ENCODE peak calls at places on chromosomes 12 and 14, in eight cellular contexts. One of them, this sample, is unnamed.

GRCh38 chr14:31371651-31372050 is 48.7 kb downstream of the HEATR5A start:
- DNase-seq in tibial nerve: no peak
- DNase-seq in IMR-90: no peak
- DNase-seq in body of pancreas: no peak
- DNase-seq in H1: no peak
- DNase-seq in thoracic aorta: no peak
- DNase-seq in right atrium auricular region: no peak
- DNase-seq in cardiac muscle cell: no peak
- DNase-seq in this sample: no peak

GRCh38 chr12:48286665-48287064 is 64.1 kb downstream of the ZNF641 start:
- DNase-seq in tibial nerve: no peak
- DNase-seq in IMR-90: no peak
- DNase-seq in body of pancreas: no peak
- DNase-seq in H1: no peak
- DNase-seq in thoracic aorta: no peak
- DNase-seq in right atrium auricular region: no peak
- DNase-seq in cardiac muscle cell: peak; percentile 30
- DNase-seq in this sample: no peak

GRCh38 chr12:7396418-7396817 is 47.5 kb downstream of the CD163L1 start:
- DNase-seq in tibial nerve: no peak
- DNase-seq in IMR-90: no peak
- DNase-seq in body of pancreas: no peak
- DNase-seq in H1: no peak
- DNase-seq in thoracic aorta: no peak
- DNase-seq in right atrium auricular region: no peak
- DNase-seq in cardiac muscle cell: no peak
- DNase-seq in this sample: no peak

GRCh38 chr14:58584383-58584782 is 53.4 kb upstream of the DACT1 start:
- DNase-seq in tibial nerve: no peak
- DNase-seq in IMR-90: peak; percentile 76
- DNase-seq in body of pancreas: no peak
- DNase-seq in H1: no peak
- DNase-seq in thoracic aorta: no peak
- DNase-seq in right atrium auricular region: no peak
- DNase-seq in cardiac muscle cell: no peak
- DNase-seq in this sample: no peak

GRCh38 chr14:77520626-77521025 is 22.0 kb upstream of the ISM2 start:
- DNase-seq in tibial nerve: no peak
- DNase-seq in IMR-90: no peak
- DNase-seq in body of pancreas: no peak
- DNase-seq in H1: no peak
- DNase-seq in thoracic aorta: no peak
- DNase-seq in right atrium auricular region: no peak
- DNase-seq in cardiac muscle cell: no peak
- DNase-seq in this sample: no peak

GRCh38 chr12:91958816-91959215 is 186.8 kb downstream of the BTG1 start:
- DNase-seq in tibial nerve: no peak
- DNase-seq in IMR-90: peak; percentile 86
- DNase-seq in body of pancreas: no peak
- DNase-seq in H1: no peak
- DNase-seq in thoracic aorta: no peak
- DNase-seq in right atrium auricular region: no peak
- DNase-seq in cardiac muscle cell: peak; percentile 19
- DNase-seq in this sample: no peak

GRCh38 chr14:104912053-104912452 is 12.6 kb upstream of the PLD4 start:
- DNase-seq in tibial nerve: no peak
- DNase-seq in IMR-90: no peak
- DNase-seq in body of pancreas: no peak
- DNase-seq in H1: no peak
- DNase-seq in thoracic aorta: no peak
- DNase-seq in right atrium auricular region: no peak
- DNase-seq in cardiac muscle cell: no peak
- DNase-seq in this sample: no peak

GRCh38 chr12:116559330-116560080 is at the start of gene MAP1LC3B2:
- DNase-seq in tibial nerve: no peak
- DNase-seq in IMR-90: peak; percentile 39
- DNase-seq in body of pancreas: peak; percentile 60
- DNase-seq in H1: peak; percentile 56
- DNase-seq in thoracic aorta: no peak
- DNase-seq in right atrium auricular region: no peak
- DNase-seq in cardiac muscle cell: peak; percentile 90
- DNase-seq in this sample: no peak

GRCh38 chr12:77953515-77953914 is 122.8 kb downstream of the NAV3 start:
- DNase-seq in tibial nerve: no peak
- DNase-seq in IMR-90: no peak
- DNase-seq in body of pancreas: no peak
- DNase-seq in H1: no peak
- DNase-seq in thoracic aorta: no peak
- DNase-seq in right atrium auricular region: no peak
- DNase-seq in cardiac muscle cell: no peak
- DNase-seq in this sample: no peak

GRCh38 chr14:100234511-100234910 is 4.4 kb upstream of the YY1 start:
- DNase-seq in tibial nerve: no peak
- DNase-seq in IMR-90: no peak
- DNase-seq in body of pancreas: no peak
- DNase-seq in H1: no peak
- DNase-seq in thoracic aorta: no peak
- DNase-seq in right atrium auricular region: no peak
- DNase-seq in cardiac muscle cell: no peak
- DNase-seq in this sample: no peak

GRCh38 chr12:17076335-17076734 is 470.4 kb upstream of the LMO3 start:
- DNase-seq in tibial nerve: no peak
- DNase-seq in IMR-90: no peak
- DNase-seq in body of pancreas: no peak
- DNase-seq in H1: no peak
- DNase-seq in thoracic aorta: no peak
- DNase-seq in right atrium auricular region: no peak
- DNase-seq in cardiac muscle cell: no peak
- DNase-seq in this sample: no peak

GRCh38 chr14:50085570-50086315 is 30.6 kb downstream of the VCPKMT start:
- DNase-seq in tibial nerve: no peak
- DNase-seq in IMR-90: peak; percentile 77
- DNase-seq in body of pancreas: no peak
- DNase-seq in H1: no peak
- DNase-seq in thoracic aorta: no peak
- DNase-seq in right atrium auricular region: no peak
- DNase-seq in cardiac muscle cell: peak; percentile 20
- DNase-seq in this sample: no peak

GRCh38 chr12:129520736-129521135 is 383.1 kb downstream of the TMEM132D start:
- DNase-seq in tibial nerve: no peak
- DNase-seq in IMR-90: no peak
- DNase-seq in body of pancreas: no peak
- DNase-seq in H1: no peak
- DNase-seq in thoracic aorta: no peak
- DNase-seq in right atrium auricular region: no peak
- DNase-seq in cardiac muscle cell: no peak
- DNase-seq in this sample: no peak

GRCh38 chr14:24430682-24431568 is 1.2 kb downstream of the KHNYN start:
- DNase-seq in tibial nerve: no peak
- DNase-seq in IMR-90: peak; percentile 59
- DNase-seq in body of pancreas: peak; percentile 26
- DNase-seq in H1: no peak
- DNase-seq in thoracic aorta: no peak
- DNase-seq in right atrium auricular region: peak; percentile 61
- DNase-seq in cardiac muscle cell: peak; percentile 61
- DNase-seq in this sample: no peak

DNA sequence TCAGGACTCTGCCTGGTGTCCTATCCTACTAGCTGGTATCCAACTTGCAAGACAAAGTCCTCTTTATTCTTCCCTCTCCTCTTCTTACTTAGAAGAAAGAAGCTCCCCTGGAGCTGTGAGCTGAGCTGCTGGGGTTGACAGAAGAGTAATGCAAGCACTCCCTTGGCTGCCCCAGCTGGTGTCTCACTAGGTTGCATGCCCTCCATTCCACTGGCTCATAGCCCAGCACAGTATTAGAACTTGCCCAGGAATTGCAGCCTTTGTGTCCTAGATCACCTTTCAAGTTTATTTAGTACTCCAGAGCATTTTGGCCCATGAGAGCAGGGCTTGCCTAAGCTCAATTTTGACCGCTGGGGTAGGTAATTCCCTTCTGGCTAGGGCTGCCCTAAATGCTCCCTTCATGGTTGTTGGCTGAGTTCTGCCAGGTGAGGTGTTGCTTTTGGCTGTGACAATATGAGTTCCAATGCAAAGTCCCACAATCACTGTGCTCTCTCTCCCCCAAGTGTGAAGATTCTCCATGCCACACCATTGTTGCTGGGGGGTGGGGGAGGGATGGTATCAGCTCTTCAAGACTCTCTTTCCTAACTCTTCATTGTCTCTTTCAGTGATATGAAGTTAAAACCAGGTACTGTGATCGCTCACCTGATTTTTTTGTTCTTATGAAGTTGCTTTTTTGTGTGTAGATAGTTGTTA is 317.4 kb upstream of the DDHD1 start:
- DNase-seq in tibial nerve: no peak
- DNase-seq in IMR-90: peak; percentile 60
- DNase-seq in body of pancreas: no peak
- DNase-seq in H1: no peak
- DNase-seq in thoracic aorta: no peak
- DNase-seq in right atrium auricular region: no peak
- DNase-seq in cardiac muscle cell: peak; percentile 12
- DNase-seq in this sample: no peak
- H3K4me1 ChIP-seq in tibial nerve: no peaks in the 10 kb centered on the region
- H3K4me1 ChIP-seq in IMR-90: peaks cover 8% of the 10 kb centered on the region
- H3K4me1 ChIP-seq in body of pancreas: no peaks in the 10 kb centered on the region
- H3K4me1 ChIP-seq in H1: no peaks in the 10 kb centered on the region
- H3K4me1 ChIP-seq in thoracic aorta: no peaks in the 10 kb centered on the region
- H3K4me1 ChIP-seq in right atrium auricular region: no peaks in the 10 kb centered on the region
- H3K4me1 ChIP-seq in cardiac muscle cell: peaks cover 5% of the 10 kb centered on the region
- H3K4me1 ChIP-seq in this sample: no peaks in the 10 kb centered on the region

DNA sequence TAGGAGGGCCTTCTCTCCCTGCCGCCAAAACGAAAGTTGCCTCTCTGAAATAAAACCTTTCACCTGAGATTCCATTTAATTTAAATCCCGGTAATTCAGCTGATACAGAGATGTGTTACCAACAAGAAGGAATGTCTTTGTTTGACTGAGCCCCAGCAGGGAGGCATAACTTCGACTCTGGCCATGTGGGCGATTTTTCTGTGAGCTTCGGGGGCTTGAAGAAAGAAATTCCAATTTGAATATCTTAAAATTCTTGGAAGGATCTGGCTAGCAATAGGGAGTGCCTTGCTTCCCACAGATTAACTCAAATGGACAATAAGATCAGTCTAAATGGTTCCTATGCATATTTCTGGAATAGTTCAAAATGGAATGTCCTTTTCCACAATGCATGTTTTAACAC is 252.5 kb upstream of the TMPO start:
- DNase-seq in tibial nerve: no peak
- DNase-seq in IMR-90: no peak
- DNase-seq in body of pancreas: no peak
- DNase-seq in H1: no peak
- DNase-seq in thoracic aorta: no peak
- DNase-seq in right atrium auricular region: no peak
- DNase-seq in cardiac muscle cell: no peak
- DNase-seq in this sample: no peak
- H3K27me3 ChIP-seq in tibial nerve: no peaks in the 10 kb centered on the region
- H3K27me3 ChIP-seq in IMR-90: no peaks in the 10 kb centered on the region
- H3K27me3 ChIP-seq in body of pancreas: no peaks in the 10 kb centered on the region
- H3K27me3 ChIP-seq in H1: no peaks in the 10 kb centered on the region
- H3K27me3 ChIP-seq in thoracic aorta: no peaks in the 10 kb centered on the region
- H3K27me3 ChIP-seq in right atrium auricular region: no peaks in the 10 kb centered on the region
- H3K27me3 ChIP-seq in cardiac muscle cell: no peaks in the 10 kb centered on the region
- H3K27me3 ChIP-seq in this sample: no peaks in the 10 kb centered on the region

DNA sequence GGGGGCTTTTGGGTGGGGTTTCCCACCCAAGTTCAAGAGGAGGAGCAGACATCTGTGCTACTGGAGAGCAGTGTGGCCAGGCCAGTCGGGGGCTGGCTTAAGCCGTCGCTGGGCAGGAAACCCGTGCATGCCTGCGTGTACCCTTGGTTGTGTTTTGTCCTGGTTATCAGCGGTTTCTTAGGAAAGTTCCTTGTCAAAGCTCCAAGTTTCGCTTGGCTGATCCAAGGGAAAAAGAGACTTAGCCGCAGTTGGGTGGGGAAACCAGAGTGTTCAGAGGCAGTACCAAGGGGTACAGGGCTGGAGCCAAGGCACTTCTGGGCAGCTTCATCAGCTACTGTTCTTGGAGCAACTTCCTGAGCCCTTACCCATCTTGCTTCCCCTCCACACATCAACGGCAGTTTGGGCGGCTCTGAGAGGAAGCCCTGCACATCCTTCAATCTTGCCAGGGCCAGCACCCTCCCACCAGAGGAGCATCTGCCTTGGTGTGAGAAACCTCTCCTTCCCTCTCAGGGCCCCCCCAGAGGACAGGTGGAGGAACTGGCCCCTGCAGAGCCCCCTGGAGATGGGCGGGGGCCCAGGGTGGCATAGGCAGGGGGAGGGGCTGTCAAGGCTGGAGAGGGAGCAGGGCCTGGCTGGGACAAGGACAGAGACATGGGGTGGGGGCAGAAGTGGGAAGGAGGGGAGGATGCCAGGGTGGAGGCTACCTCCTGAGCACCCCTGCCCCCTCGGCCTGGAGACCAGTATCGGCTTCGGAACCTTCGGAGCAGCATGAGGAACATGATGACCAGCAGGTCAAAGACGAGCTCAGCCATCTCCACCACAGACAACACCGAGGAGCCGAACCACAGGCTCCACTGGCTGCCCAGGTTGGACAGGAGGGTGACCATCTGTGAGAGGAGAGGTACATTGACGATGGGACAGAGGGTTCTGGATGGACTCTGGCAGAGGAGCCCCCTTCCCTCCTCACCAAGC is 5.8 kb upstream of the TNFRSF1A start:
- DNase-seq in tibial nerve: no peak
- DNase-seq in IMR-90: peak; percentile 64
- DNase-seq in body of pancreas: peak; percentile 66
- DNase-seq in H1: no peak
- DNase-seq in thoracic aorta: peak; percentile 63
- DNase-seq in right atrium auricular region: peak; percentile 92
- DNase-seq in cardiac muscle cell: peak; percentile 98
- DNase-seq in this sample: no peak
- H3K27ac ChIP-seq in tibial nerve: peak overlapping the region; percentile 99
- H3K27ac ChIP-seq in IMR-90: peak overlapping the region; percentile 3
- H3K27ac ChIP-seq in body of pancreas: peak overlapping the region; percentile 44
- H3K27ac ChIP-seq in H1: no peak overlapping the region
- H3K27ac ChIP-seq in thoracic aorta: peak overlapping the region; percentile 98
- H3K27ac ChIP-seq in right atrium auricular region: peak overlapping the region; percentile 61
- H3K27ac ChIP-seq in cardiac muscle cell: no peak overlapping the region
- H3K27ac ChIP-seq in this sample: no peak overlapping the region

DNA sequence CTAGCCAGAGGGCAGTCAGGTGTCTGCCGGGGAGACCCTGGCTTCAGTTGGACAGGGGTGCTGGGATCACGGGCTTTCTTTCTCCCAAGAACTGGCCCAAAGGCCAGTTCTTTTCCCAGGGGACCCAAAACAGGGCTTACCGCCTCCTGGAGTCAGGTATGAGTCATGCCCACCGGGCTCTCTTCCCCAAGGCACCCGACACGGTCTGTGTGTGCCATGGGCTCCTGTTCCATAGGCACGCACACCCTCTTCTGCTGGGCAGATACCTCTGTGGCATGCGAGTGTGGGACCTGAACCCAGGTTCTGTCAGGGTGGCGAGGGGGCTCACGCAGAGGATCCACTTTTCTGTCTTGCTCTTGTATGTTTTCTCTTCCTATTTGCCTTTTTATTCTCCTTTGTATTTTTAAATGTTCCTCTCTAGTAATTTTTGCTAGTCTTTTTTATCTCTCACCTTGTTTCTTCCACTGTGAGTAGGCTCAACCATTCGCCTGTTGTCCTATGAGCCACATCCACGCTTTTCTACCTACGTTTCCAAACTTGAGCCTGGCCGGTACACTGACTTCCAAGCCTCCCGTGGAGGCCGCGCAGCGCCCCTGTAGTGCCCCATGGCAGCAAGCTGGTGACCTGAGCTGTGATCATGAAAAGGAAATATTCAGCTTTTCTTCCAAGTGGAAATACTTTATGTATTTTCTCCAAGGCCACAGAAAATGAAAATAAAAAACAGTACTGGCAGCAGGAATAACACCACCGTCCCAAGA is 362.2 kb downstream of the CACNA1C start:
- DNase-seq in tibial nerve: no peak
- DNase-seq in IMR-90: no peak
- DNase-seq in body of pancreas: no peak
- DNase-seq in H1: no peak
- DNase-seq in thoracic aorta: no peak
- DNase-seq in right atrium auricular region: no peak
- DNase-seq in cardiac muscle cell: no peak
- DNase-seq in this sample: no peak
- H3K4me1 ChIP-seq in tibial nerve: no peaks in the 10 kb centered on the region
- H3K4me1 ChIP-seq in IMR-90: no peaks in the 10 kb centered on the region
- H3K4me1 ChIP-seq in body of pancreas: no peaks in the 10 kb centered on the region
- H3K4me1 ChIP-seq in H1: peaks cover 37% of the 10 kb centered on the region
- H3K4me1 ChIP-seq in thoracic aorta: peaks cover 45% of the 10 kb centered on the region
- H3K4me1 ChIP-seq in right atrium auricular region: no peaks in the 10 kb centered on the region
- H3K4me1 ChIP-seq in cardiac muscle cell: peaks cover 24% of the 10 kb centered on the region
- H3K4me1 ChIP-seq in this sample: peaks cover 16% of the 10 kb centered on the region

This sample was measured in iPS DF 6.9.